ENCODE peak calls at places on chromosomes 1 and 21, in six cellular contexts. C is SK-N-SH, K is HepG2, T is GM12878, Z is IMR-90, D is K562. B is an unnamed sample.

GRCh38 chr1:48177257-48177656 is 45.3 kb upstream of the SLC5A9 start:
- DNase-seq in C (no peak), K (no peak), T (no peak), Z (no peak), D (peak; percentile 34), B (no peak)

GRCh38 chr1:6127587-6128163 is 52.4 kb downstream of the CHD5 start:
- DNase-seq in C (peak; percentile 76), K (no peak), T (no peak), Z (peak; percentile 23), D (peak; percentile 100), B (peak; percentile 54)

GRCh38 chr21:42007541-42007940 is 2.6 kb downstream of the ZBTB21 start:
- DNase-seq in C (no peak), K (no peak), T (no peak), Z (no peak), D (no peak), B (no peak)

GRCh38 chr1:221230605-221231004 is 351.4 kb downstream of the HLX start:
- DNase-seq in C (no peak), K (no peak), T (no peak), Z (peak; percentile 37), D (no peak), B (peak; percentile 47)

GRCh38 chr21:41217656-41218380 is 49.9 kb downstream of the BACE2 start:
- DNase-seq in C (no peak), K (no peak), T (no peak), Z (peak; percentile 74), D (peak; percentile 52), B (no peak)

GRCh38 chr21:42500736-42501135 is 4.7 kb upstream of the RSPH1 start:
- DNase-seq in C (no peak), K (no peak), T (no peak), Z (no peak), D (no peak), B (no peak)

GRCh38 chr1:26537951-26538352 is 8.4 kb downstream of the RPS6KA1 start:
- DNase-seq in C (no peak), K (peak; percentile 39), T (no peak), Z (peak; percentile 45), D (peak; percentile 69), B (peak; percentile 50)

GRCh38 chr1:25017436-25018109 is 87.5 kb upstream of the RUNX3 start:
- DNase-seq in C (no peak), K (peak; percentile 36), T (no peak), Z (peak; percentile 76), D (peak; percentile 37), B (peak; percentile 23)

GRCh38 chr21:37483776-37484175 is 117.2 kb downstream of the DYRK1A start:
- DNase-seq in C (no peak), K (no peak), T (no peak), Z (no peak), D (no peak), B (no peak)

GRCh38 chr1:94905207-94905606 is 21.7 kb downstream of the CNN3 start:
- DNase-seq in C (no peak), K (no peak), T (no peak), Z (no peak), D (no peak), B (no peak)

GRCh38 chr1:181099152-181100014 is 10.9 kb downstream of the IER5 start:
- DNase-seq in C (no peak), K (no peak), T (peak; percentile 95), Z (peak; percentile 47), D (no peak), B (no peak)

GRCh38 chr1:18938008-18938706 is 18.3 kb downstream of the IFFO2 start:
- DNase-seq in C (no peak), K (peak; percentile 36), T (no peak), Z (no peak), D (no peak), B (no peak)

GRCh38 chr1:162660598-162660997 is 28.3 kb downstream of the DDR2 start:
- DNase-seq in C (no peak), K (no peak), T (no peak), Z (no peak), D (no peak), B (no peak)

GRCh38 chr1:150836129-150836773 is 28.2 kb upstream of the CTSK start:
- DNase-seq in C (no peak), K (no peak), T (peak; percentile 20), Z (peak; percentile 3), D (no peak), B (no peak)

GRCh38 chr1:213618094-213618493 is 369.7 kb upstream of the PROX1 start:
- DNase-seq in C (no peak), K (no peak), T (no peak), Z (no peak), D (no peak), B (no peak)

GRCh38 chr1:219812491-219813221 is 115.7 kb downstream of the SLC30A10 start:
- DNase-seq in C (peak; percentile 67), K (peak; percentile 85), T (no peak), Z (peak; percentile 71), D (peak; percentile 73), B (peak; percentile 81)

GRCh38 chr1:205983925-205984725 is 19.1 kb downstream of the RAB7B start:
- DNase-seq in C (peak; percentile 74), K (peak; percentile 80), T (no peak), Z (peak; percentile 55), D (peak; percentile 69), B (peak; percentile 62)

GRCh38 chr1:84732520-84732919 is 42.3 kb upstream of the SSX2IP start:
- DNase-seq in C (no peak), K (no peak), T (no peak), Z (no peak), D (no peak), B (no peak)

GRCh38 chr1:107318932-107319331 is 178.1 kb downstream of the NTNG1 start:
- DNase-seq in C (no peak), K (no peak), T (no peak), Z (no peak), D (no peak), B (peak; percentile 0)

GRCh38 chr1:221865808-221866207 is 123.9 kb upstream of the DUSP10 start:
- DNase-seq in C (peak; percentile 48), K (no peak), T (no peak), Z (peak; percentile 85), D (no peak), B (no peak)

GRCh38 chr1:94335950-94336349 is 82.2 kb upstream of the ABCD3 start:
- DNase-seq in C (peak; percentile 51), K (peak; percentile 90), T (no peak), Z (peak; percentile 95), D (peak; percentile 38), B (peak; percentile 18)

GRCh38 chr1:226882631-226883409 is 12.4 kb downstream of the PSEN2 start:
- DNase-seq in C (no peak), K (no peak), T (peak; percentile 86), Z (peak; percentile 69), D (no peak), B (no peak)

GRCh38 chr1:71068325-71069240 is 12.3 kb downstream of the ZRANB2 start:
- DNase-seq in C (no peak), K (no peak), T (no peak), Z (no peak), D (no peak), B (no peak)

GRCh38 chr1:32151319-32151787 is 28.1 kb upstream of the TXLNA start:
- DNase-seq in C (peak; percentile 16), K (no peak), T (no peak), Z (peak; percentile 90), D (no peak), B (no peak)

GRCh38 chr1:156813750-156814570 is 2.7 kb downstream of the SH2D2A start:
- DNase-seq in C (no peak), K (peak; percentile 35), T (no peak), Z (peak; percentile 33), D (peak; percentile 95), B (peak; percentile 73)
- TF ChIP-seq CTCF in C (no peak), K (peak; percentile 83), T (peak; percentile 80), Z (peak; percentile 34), D (peak; percentile 77), B (peak; percentile 59)

GRCh38 chr1:21586926-21587601 is 77.8 kb downstream of the ALPL start:
- DNase-seq in C (peak; percentile 80), K (peak; percentile 69), T (no peak), Z (peak; percentile 91), D (peak; percentile 90), B (peak; percentile 74)
- TF ChIP-seq SMC3 in C (peak; percentile 6), K (no peak), T (no peak), Z (no peak), D (no peak), B (no peak)

GRCh38 chr1:169733924-169734323 is at the start of gene SELE:
- DNase-seq in C (no peak), K (no peak), T (no peak), Z (no peak), D (no peak), B (no peak)

GRCh38 chr1:169729991-169730390 is 3.9 kb downstream of the SELE start:
- DNase-seq in C (no peak), K (no peak), T (no peak), Z (no peak), D (no peak), B (no peak)

GRCh38 chr1:169727307-169727706 is 6.6 kb downstream of the SELE start:
- DNase-seq in C (no peak), K (peak; percentile 13), T (no peak), Z (no peak), D (no peak), B (no peak)

GRCh38 chr1:169726851-169727250 is 7.0 kb downstream of the SELE start:
- DNase-seq in C (no peak), K (no peak), T (no peak), Z (no peak), D (no peak), B (no peak)

GRCh38 chr1:169731446-169731845 is 2.4 kb downstream of the SELE start:
- DNase-seq in C (no peak), K (no peak), T (no peak), Z (no peak), D (no peak), B (no peak)
- TF ChIP-seq CTCF in C (no peak), K (no peak), T (no peak), Z (no peak), D (no peak), B (no peak)

DNA sequence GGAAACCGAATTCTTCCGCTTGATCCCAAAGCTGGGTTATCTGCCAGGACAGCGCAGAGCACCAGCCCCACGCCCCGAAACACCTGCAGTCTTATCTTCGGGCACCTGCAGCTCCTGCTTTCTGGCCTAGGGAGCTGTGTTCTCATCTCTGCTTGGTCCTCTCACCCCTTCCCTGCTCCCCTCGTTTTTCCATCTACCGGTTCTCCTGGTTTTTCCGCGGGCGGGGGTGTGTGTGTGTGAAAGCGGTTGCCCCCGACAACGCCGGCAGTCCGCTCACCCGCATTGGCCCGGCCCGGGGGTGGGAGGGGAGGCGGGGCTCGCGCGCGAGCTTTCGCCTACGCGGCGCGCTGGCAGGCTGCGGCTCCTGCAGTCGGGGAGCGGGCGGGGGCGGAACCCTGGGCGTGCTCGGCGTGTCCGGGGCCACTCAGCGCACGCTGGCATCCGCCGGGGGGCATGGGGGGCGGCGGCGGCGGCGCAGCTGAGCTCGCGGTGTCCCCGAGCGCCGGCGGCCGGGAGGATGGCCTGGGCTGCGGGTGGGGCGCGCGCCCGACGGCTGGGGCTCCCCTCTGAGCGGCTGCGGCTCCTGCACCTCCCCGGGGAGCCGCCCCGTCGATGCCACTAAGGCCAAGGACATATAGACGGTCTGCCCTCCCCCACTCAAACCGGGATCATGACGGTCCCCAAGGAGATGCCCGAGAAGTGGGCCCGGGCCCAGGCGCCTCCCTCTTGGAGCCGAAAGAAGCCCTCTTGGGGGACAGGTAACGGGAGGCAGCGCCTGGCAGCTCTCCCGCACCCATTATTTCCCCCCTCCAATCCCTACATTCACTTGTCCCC is 3.2 kb downstream of the ATP8B2 start:
- DNase-seq in C (peak; percentile 92), K (no peak), T (no peak), Z (peak; percentile 62), D (no peak), B (no peak)
- TF ChIP-seq SMC3 in C (no peak), K (no peak), T (no peak), Z (no peak), D (no peak), B (no peak)

B was measured in A549.